ENCODE peak calls at places on chromosomes 7 and 10, in five cellular contexts. Z is endothelial cell of umbilical vein, D is colonic mucosa, S is heart right ventricle, C is thoracic aorta. T is an unnamed sample. For H3K4me1 and H3K27me3, the result is how much of the 10 kb centered on the place peaks cover.

GRCh38 chr10:57694956-57695605 is 572.6 kb downstream of the IPMK start:
- DNase-seq in D (no peak), S (no peak), Z (no peak), C (no peak), T (no peak)

GRCh38 chr10:50561266-50561665 is 62.5 kb downstream of the SGMS1 start:
- DNase-seq in C (no peak), D (no peak), S (no peak), Z (no peak), T (no peak)

GRCh38 chr7:116522247-116522646 is 2.6 kb upstream of the CAV1 start:
- DNase-seq in Z (peak), D (no peak), S (no peak), C (no peak), T (no peak)

GRCh38 chr10:3968727-3969126 is 183.7 kb upstream of the KLF6 start:
- DNase-seq in D (no peak), C (no peak), Z (peak), S (no peak), T (no peak)

GRCh38 chr7:99562832-99563231 is 4.4 kb downstream of the ZNF655 start:
- DNase-seq in D (peak), Z (peak), C (no peak), S (no peak), T (peak)

GRCh38 chr10:76357726-76358125 is 926.3 kb downstream of the LRMDA start:
- DNase-seq in D (no peak), C (no peak), Z (no peak), S (no peak), T (no peak)

GRCh38 chr10:22599048-22599561 is 115.3 kb downstream of the PIP4K2A start:
- DNase-seq in D (no peak), Z (peak), C (no peak), S (no peak), T (no peak)

GRCh38 chr7:156442503-156442902 is 198.1 kb upstream of the RNF32 start:
- DNase-seq in D (no peak), Z (no peak), C (no peak), S (no peak), T (no peak)

GRCh38 chr10:43843331-43844101 is 194.8 kb upstream of the ZNF32 start:
- DNase-seq in C (no peak), S (no peak), Z (no peak), D (no peak), T (peak)

GRCh38 chr10:520402-520787 is 169.1 kb downstream of the DIP2C start:
- DNase-seq in Z (no peak), D (no peak), C (no peak), S (no peak), T (peak)

GRCh38 chr7:39507866-39508551 is 58.2 kb upstream of the YAE1 start:
- DNase-seq in D (no peak), C (no peak), S (no peak), Z (no peak), T (no peak)

GRCh38 chr10:67079126-67079525 is 153.3 kb downstream of the LRRTM3 start:
- DNase-seq in Z (no peak), S (no peak), D (no peak), C (no peak), T (no peak)

GRCh38 chr7:12524794-12525386 is 45.6 kb upstream of the SCIN start:
- DNase-seq in C (no peak), Z (peak), S (no peak), D (no peak), T (no peak)

GRCh38 chr7:140517546-140518369 is 38.5 kb upstream of the MKRN1 start:
- DNase-seq in D (peak), Z (peak), C (peak), S (peak), T (peak)

GRCh38 chr10:109961181-109962001 is 38.1 kb upstream of the XPNPEP1 start:
- DNase-seq in S (no peak), D (peak), C (no peak), Z (peak), T (no peak)

GRCh38 chr10:109959571-109960145 is 36.3 kb upstream of the XPNPEP1 start:
- DNase-seq in S (no peak), C (no peak), Z (no peak), D (no peak), T (no peak)

GRCh38 chr10:109964318-109964717 is 41.0 kb upstream of the XPNPEP1 start:
- DNase-seq in S (no peak), D (no peak), C (no peak), Z (no peak), T (no peak)

GRCh38 chr10:109963439-109963838 is 40.1 kb upstream of the XPNPEP1 start:
- DNase-seq in D (no peak), S (no peak), Z (no peak), C (no peak), T (no peak)

GRCh38 chr10:109962247-109962646 is 38.9 kb upstream of the XPNPEP1 start:
- DNase-seq in C (no peak), D (no peak), Z (no peak), S (no peak), T (no peak)
- H3K4me1 ChIP-seq in C (half or more), D (under half), Z (under half), S (under half), T (under half)

GRCh38 chr7:151813997-151814396 is 62.9 kb downstream of the PRKAG2 start:
- DNase-seq in Z (no peak), S (no peak), D (no peak), C (no peak), T (no peak)
- H3K4me3 ChIP-seq in Z (no peak), S (no peak), D (no peak), C (no peak), T (no peak)

DNA sequence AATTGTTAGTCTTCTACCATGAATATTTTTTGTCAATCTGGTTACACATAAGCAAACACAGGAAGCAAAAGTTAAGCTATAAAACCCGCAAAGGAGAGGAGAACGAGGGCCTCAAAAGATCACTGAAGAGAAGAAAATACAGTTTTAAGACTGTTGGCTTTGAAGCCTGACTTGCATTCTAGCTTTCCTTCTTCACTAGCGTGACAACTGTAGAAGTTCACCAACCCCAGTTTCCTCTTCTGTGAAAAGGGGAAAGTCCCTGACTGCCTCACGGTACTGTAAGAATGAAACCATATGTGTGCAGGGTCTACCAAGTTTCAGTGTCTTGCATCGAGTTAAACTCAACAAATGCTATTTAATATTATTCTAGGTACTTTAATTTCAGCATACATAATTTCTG is 7.5 kb upstream of the LRRN3 start:
- DNase-seq in S (no peak), Z (peak), C (no peak), D (no peak), T (no peak)
- H3K27me3 ChIP-seq in S (under half), Z (under half), C (under half), D (under half), T (under half)

GRCh38 chr10:95440756-95441546 is 120.2 kb downstream of the SORBS1 start:
- DNase-seq in S (no peak), D (no peak), Z (no peak), C (no peak), T (no peak)
- H3K4me1 ChIP-seq in S (half or more), D (under half), Z (under half), C (half or more), T (under half)

DNA sequence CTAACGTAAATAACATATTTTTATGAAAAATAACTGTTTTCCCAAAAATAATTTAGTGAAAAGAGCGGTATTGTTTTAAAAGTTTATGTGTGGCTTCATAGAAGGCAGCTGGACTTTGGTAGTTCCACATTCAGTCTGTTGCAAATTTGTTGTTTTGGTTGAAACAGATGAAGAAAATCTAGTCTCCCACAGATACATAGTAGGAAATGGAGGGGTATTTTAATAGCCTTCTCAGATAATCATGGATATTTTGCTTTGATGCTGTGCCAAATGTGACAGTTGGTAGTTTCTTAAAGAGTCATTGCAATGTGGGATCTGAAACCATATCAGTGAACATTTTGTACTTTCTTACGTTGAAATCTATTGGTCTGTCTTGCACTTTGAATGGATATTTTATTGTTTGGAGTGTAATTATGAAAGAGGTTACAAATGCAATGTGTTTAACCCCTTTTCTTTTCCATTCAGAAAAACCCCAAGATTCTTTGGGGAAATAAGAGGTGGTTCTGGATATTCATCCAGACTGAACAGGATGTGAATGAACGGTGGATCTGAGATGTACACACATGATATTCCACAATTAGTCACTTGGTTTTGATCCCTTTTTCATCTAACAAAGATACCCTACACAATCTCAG is 10.4 kb downstream of the ZNF365 start:
- DNase-seq in S (no peak), Z (no peak), C (no peak), D (no peak), T (no peak)
- H3K4me3 ChIP-seq in S (no peak), Z (no peak), C (no peak), D (no peak), T (no peak)

GRCh38 chr7:155356323-155357105 is 58.8 kb downstream of the INSIG1 start:
- DNase-seq in C (no peak), Z (peak), D (no peak), S (no peak), T (no peak)
- H3K27me3 ChIP-seq in C (under half), Z (under half), D (under half), S (half or more), T (under half)

DNA sequence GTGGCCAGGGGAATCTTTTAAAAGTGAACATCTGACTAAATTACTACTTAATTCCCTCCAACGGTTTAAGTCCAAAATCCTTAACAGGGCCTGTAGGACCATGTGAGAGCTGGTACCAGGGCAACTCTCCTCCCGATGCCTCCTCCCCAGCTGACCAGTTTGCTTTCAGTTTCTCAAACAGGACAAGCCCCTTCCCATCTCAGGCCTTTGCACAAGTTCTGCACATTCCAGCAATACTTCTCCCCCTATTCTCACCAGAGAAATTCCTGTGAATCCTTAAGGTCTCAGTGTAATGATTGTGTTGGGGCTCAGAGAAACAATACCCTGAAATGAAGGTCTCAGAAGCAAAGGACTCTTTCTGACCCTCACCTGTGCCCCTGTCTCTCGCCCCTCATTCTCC is 8.0 kb upstream of the CALHM1 start:
- DNase-seq in C (no peak), S (no peak), Z (no peak), D (no peak), T (no peak)
- H3K4me1 ChIP-seq in C (under half), S (under half), Z (under half), D (under half), T (under half)

DNA sequence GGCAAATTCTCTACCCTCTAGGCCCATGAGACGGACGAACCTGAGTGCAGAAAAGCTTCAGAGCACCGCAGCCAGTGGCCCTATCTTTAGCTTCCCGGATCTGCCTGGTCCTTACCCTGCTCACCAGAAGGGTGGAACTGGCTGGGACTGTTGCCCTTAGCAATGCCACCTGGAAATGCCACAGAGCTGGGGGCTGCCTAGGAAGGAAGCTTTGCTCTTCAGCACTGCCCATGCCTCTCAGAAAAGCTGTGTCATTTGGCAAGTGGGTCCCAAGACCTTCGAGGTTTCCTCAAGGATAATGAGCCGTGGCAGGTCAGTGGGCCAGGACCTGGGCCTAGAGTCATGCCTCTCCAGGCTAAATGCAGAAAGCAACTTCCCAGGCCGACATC is 2.2 kb upstream of the HOXA10 start:
- DNase-seq in Z (peak), C (no peak), S (no peak), D (no peak), T (peak)
- H3K4me3 ChIP-seq in Z (no peak), C (no peak), S (no peak), D (peak), T (peak)

GRCh38 chr7:50976064-50976463 is 193.4 kb upstream of the GRB10 start:
- DNase-seq in D (no peak), C (no peak), S (no peak), Z (no peak), T (no peak)
- H3K27me3 ChIP-seq in D (under half), C (under half), S (under half), Z (under half), T (under half)

GRCh38 chr7:106140406-106141173 is 28.5 kb upstream of the SYPL1 start:
- DNase-seq in Z (no peak), C (no peak), S (no peak), D (no peak), T (no peak)
- H3K4me1 ChIP-seq in Z (under half), C (under half), S (under half), D (under half), T (under half)